ENCODE peak calls at places on chromosome 16, in nine cellular contexts. One of them, this sample, is unnamed.
A peak's percentile ranks its signal among the peaks of the same experiment; 100 is the strongest.

GRCh38 chr16:10001258-10001785 is 180.9 kb downstream of the GRIN2A start:
- DNase-seq in right cardiac atrium: no peak
- DNase-seq in IMR-90: no peak
- DNase-seq in ascending aorta: no peak
- DNase-seq in stomach: no peak
- DNase-seq in SJSA1: no peak
- DNase-seq in astrocyte: no peak
- DNase-seq in cardiac muscle cell: no peak
- DNase-seq in HL-60: no peak
- DNase-seq in this sample: no peak

GRCh38 chr16:69105501-69106361 is at the start of gene HAS3:
- DNase-seq in right cardiac atrium: peak; percentile 75
- DNase-seq in IMR-90: peak; percentile 48
- DNase-seq in ascending aorta: no peak
- DNase-seq in stomach: peak; percentile 65
- DNase-seq in SJSA1: peak; percentile 63
- DNase-seq in astrocyte: peak; percentile 44
- DNase-seq in cardiac muscle cell: peak; percentile 70
- DNase-seq in HL-60: peak; percentile 80
- DNase-seq in this sample: no peak

GRCh38 chr16:81684242-81684837 is 94.8 kb upstream of the PLCG2 start:
- DNase-seq in right cardiac atrium: no peak
- DNase-seq in IMR-90: no peak
- DNase-seq in ascending aorta: no peak
- DNase-seq in stomach: no peak
- DNase-seq in SJSA1: no peak
- DNase-seq in astrocyte: no peak
- DNase-seq in cardiac muscle cell: no peak
- DNase-seq in HL-60: no peak
- DNase-seq in this sample: no peak

GRCh38 chr16:75621170-75621477 is 2.0 kb downstream of the ADAT1 start:
- DNase-seq in right cardiac atrium: no peak
- DNase-seq in IMR-90: peak; percentile 55
- DNase-seq in ascending aorta: no peak
- DNase-seq in stomach: no peak
- DNase-seq in SJSA1: peak; percentile 32
- DNase-seq in astrocyte: no peak
- DNase-seq in cardiac muscle cell: peak; percentile 60
- DNase-seq in HL-60: peak; percentile 22
- DNase-seq in this sample: no peak

GRCh38 chr16:67666032-67666537 is 465 bp downstream of the ENKD1 start:
- DNase-seq in right cardiac atrium: peak; percentile 84
- DNase-seq in IMR-90: no peak
- DNase-seq in ascending aorta: no peak
- DNase-seq in stomach: no peak
- DNase-seq in SJSA1: no peak
- DNase-seq in astrocyte: no peak
- DNase-seq in cardiac muscle cell: peak; percentile 54
- DNase-seq in HL-60: no peak
- DNase-seq in this sample: no peak

GRCh38 chr16:79098897-79099296 is 501.6 kb downstream of the MAF start:
- DNase-seq in right cardiac atrium: no peak
- DNase-seq in IMR-90: no peak
- DNase-seq in ascending aorta: no peak
- DNase-seq in stomach: no peak
- DNase-seq in SJSA1: no peak
- DNase-seq in astrocyte: no peak
- DNase-seq in cardiac muscle cell: no peak
- DNase-seq in HL-60: peak; percentile 45
- DNase-seq in this sample: no peak

GRCh38 chr16:25089346-25089745 is 22.2 kb upstream of the LCMT1 start:
- DNase-seq in right cardiac atrium: no peak
- DNase-seq in IMR-90: no peak
- DNase-seq in ascending aorta: no peak
- DNase-seq in stomach: no peak
- DNase-seq in SJSA1: no peak
- DNase-seq in astrocyte: no peak
- DNase-seq in cardiac muscle cell: no peak
- DNase-seq in HL-60: no peak
- DNase-seq in this sample: no peak

GRCh38 chr16:29662729-29663019 is 373 bp upstream of the SPN start:
- DNase-seq in right cardiac atrium: no peak
- DNase-seq in IMR-90: no peak
- DNase-seq in ascending aorta: no peak
- DNase-seq in stomach: peak; percentile 27
- DNase-seq in SJSA1: no peak
- DNase-seq in astrocyte: no peak
- DNase-seq in cardiac muscle cell: no peak
- DNase-seq in HL-60: peak; percentile 94
- DNase-seq in this sample: no peak

GRCh38 chr16:69276143-69277115 is 34.7 kb upstream of the VPS4A start:
- DNase-seq in right cardiac atrium: peak; percentile 77
- DNase-seq in IMR-90: peak; percentile 98
- DNase-seq in ascending aorta: peak; percentile 16
- DNase-seq in stomach: no peak
- DNase-seq in SJSA1: peak; percentile 60
- DNase-seq in astrocyte: peak; percentile 97
- DNase-seq in cardiac muscle cell: peak; percentile 98
- DNase-seq in HL-60: no peak
- DNase-seq in this sample: no peak

GRCh38 chr16:16019488-16019887 is 70.1 kb downstream of the ABCC1 start:
- DNase-seq in right cardiac atrium: no peak
- DNase-seq in IMR-90: peak; percentile 54
- DNase-seq in ascending aorta: no peak
- DNase-seq in stomach: no peak
- DNase-seq in SJSA1: peak; percentile 91
- DNase-seq in astrocyte: peak; percentile 54
- DNase-seq in cardiac muscle cell: peak; percentile 50
- DNase-seq in HL-60: no peak
- DNase-seq in this sample: no peak

GRCh38 chr16:22770866-22771265 is 43.1 kb upstream of the HS3ST2 start:
- DNase-seq in right cardiac atrium: no peak
- DNase-seq in IMR-90: no peak
- DNase-seq in ascending aorta: no peak
- DNase-seq in stomach: no peak
- DNase-seq in SJSA1: no peak
- DNase-seq in astrocyte: no peak
- DNase-seq in cardiac muscle cell: no peak
- DNase-seq in HL-60: no peak
- DNase-seq in this sample: no peak

GRCh38 chr16:3999890-4000325 is 116.3 kb downstream of the ADCY9 start:
- DNase-seq in right cardiac atrium: no peak
- DNase-seq in IMR-90: peak; percentile 50
- DNase-seq in ascending aorta: no peak
- DNase-seq in stomach: no peak
- DNase-seq in SJSA1: no peak
- DNase-seq in astrocyte: peak; percentile 31
- DNase-seq in cardiac muscle cell: peak; percentile 69
- DNase-seq in HL-60: no peak
- DNase-seq in this sample: no peak

GRCh38 chr16:19858006-19858653 is 26.5 kb downstream of the GPRC5B start:
- DNase-seq in right cardiac atrium: no peak
- DNase-seq in IMR-90: no peak
- DNase-seq in ascending aorta: no peak
- DNase-seq in stomach: no peak
- DNase-seq in SJSA1: no peak
- DNase-seq in astrocyte: peak; percentile 77
- DNase-seq in cardiac muscle cell: peak; percentile 79
- DNase-seq in HL-60: no peak
- DNase-seq in this sample: no peak

GRCh38 chr16:49699718-49700117 is 156.2 kb downstream of the ZNF423 start:
- DNase-seq in right cardiac atrium: peak; percentile 88
- DNase-seq in IMR-90: no peak
- DNase-seq in ascending aorta: no peak
- DNase-seq in stomach: no peak
- DNase-seq in SJSA1: no peak
- DNase-seq in astrocyte: no peak
- DNase-seq in cardiac muscle cell: no peak
- DNase-seq in HL-60: no peak
- DNase-seq in this sample: no peak

GRCh38 chr16:49700222-49700927 is 155.5 kb downstream of the ZNF423 start:
- DNase-seq in right cardiac atrium: peak; percentile 79
- DNase-seq in IMR-90: no peak
- DNase-seq in ascending aorta: no peak
- DNase-seq in stomach: no peak
- DNase-seq in SJSA1: no peak
- DNase-seq in astrocyte: peak; percentile 47
- DNase-seq in cardiac muscle cell: no peak
- DNase-seq in HL-60: no peak
- DNase-seq in this sample: no peak

GRCh38 chr16:49700928-49701685 is 154.8 kb downstream of the ZNF423 start:
- DNase-seq in right cardiac atrium: no peak
- DNase-seq in IMR-90: no peak
- DNase-seq in ascending aorta: no peak
- DNase-seq in stomach: no peak
- DNase-seq in SJSA1: no peak
- DNase-seq in astrocyte: no peak
- DNase-seq in cardiac muscle cell: peak; percentile 90
- DNase-seq in HL-60: no peak
- DNase-seq in this sample: no peak

GRCh38 chr16:49703494-49703893 is 152.4 kb downstream of the ZNF423 start:
- DNase-seq in right cardiac atrium: no peak
- DNase-seq in IMR-90: no peak
- DNase-seq in ascending aorta: no peak
- DNase-seq in stomach: no peak
- DNase-seq in SJSA1: no peak
- DNase-seq in astrocyte: no peak
- DNase-seq in cardiac muscle cell: no peak
- DNase-seq in HL-60: no peak
- DNase-seq in this sample: no peak

GRCh38 chr16:49701867-49702494 is 153.9 kb downstream of the ZNF423 start:
- DNase-seq in right cardiac atrium: peak; percentile 92
- DNase-seq in IMR-90: no peak
- DNase-seq in ascending aorta: peak; percentile 18
- DNase-seq in stomach: no peak
- DNase-seq in SJSA1: no peak
- DNase-seq in astrocyte: peak; percentile 29
- DNase-seq in cardiac muscle cell: peak; percentile 94
- DNase-seq in HL-60: no peak
- DNase-seq in this sample: no peak
- H3K27ac ChIP-seq in right cardiac atrium: no peak overlapping the region
- H3K27ac ChIP-seq in IMR-90: no peak overlapping the region
- H3K27ac ChIP-seq in ascending aorta: peak overlapping the region; percentile 89
- H3K27ac ChIP-seq in stomach: peak overlapping the region; percentile 74
- H3K27ac ChIP-seq in SJSA1: no peak overlapping the region
- H3K27ac ChIP-seq in astrocyte: no peak overlapping the region
- H3K27ac ChIP-seq in cardiac muscle cell: peak overlapping the region; percentile 90
- H3K27ac ChIP-seq in HL-60: no peak overlapping the region
- H3K27ac ChIP-seq in this sample: no peak overlapping the region

GRCh38 chr16:11082108-11082859 is 137.9 kb downstream of the CLEC16A start:
- DNase-seq in right cardiac atrium: no peak
- DNase-seq in IMR-90: no peak
- DNase-seq in ascending aorta: no peak
- DNase-seq in stomach: no peak
- DNase-seq in SJSA1: no peak
- DNase-seq in astrocyte: no peak
- DNase-seq in cardiac muscle cell: no peak
- DNase-seq in HL-60: no peak
- DNase-seq in this sample: no peak
- H3K27ac ChIP-seq in right cardiac atrium: no peak overlapping the region
- H3K27ac ChIP-seq in IMR-90: peak overlapping the region; percentile 24
- H3K27ac ChIP-seq in ascending aorta: no peak overlapping the region
- H3K27ac ChIP-seq in stomach: peak overlapping the region; percentile 79
- H3K27ac ChIP-seq in SJSA1: no peak overlapping the region
- H3K27ac ChIP-seq in astrocyte: no peak overlapping the region
- H3K27ac ChIP-seq in cardiac muscle cell: no peak overlapping the region
- H3K27ac ChIP-seq in HL-60: no peak overlapping the region
- H3K27ac ChIP-seq in this sample: no peak overlapping the region

DNA sequence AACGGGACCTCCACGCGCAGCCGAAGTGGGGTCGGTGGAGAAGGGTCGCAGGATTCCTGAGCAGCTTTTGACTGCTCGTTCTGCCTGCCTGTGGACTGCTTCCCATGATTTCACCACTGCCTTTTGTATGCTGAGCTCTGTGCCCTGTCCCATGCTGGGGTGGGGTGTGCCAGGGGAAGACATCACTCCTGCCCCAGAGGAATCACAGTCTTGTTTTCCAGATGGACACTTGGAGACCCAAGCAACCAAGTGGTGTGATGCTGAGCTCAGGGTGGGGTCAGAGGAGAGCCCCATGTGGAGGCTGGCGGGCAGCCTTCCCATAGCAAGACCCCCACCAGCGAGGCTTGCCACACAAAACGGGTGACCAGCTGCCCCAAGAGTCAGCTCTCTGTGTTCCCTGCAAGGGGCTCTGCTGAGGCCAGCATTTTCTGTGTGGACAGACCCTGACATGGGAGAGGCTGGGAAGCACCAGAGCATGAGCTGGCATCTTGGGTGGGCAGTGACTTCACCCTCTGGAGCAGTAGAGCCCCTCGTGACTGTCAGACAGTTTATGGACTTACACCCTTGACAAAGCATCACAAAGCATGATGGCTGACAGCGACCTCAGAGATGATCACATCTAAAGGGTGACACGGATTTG is 111.9 kb downstream of the GNAO1 start:
- DNase-seq in right cardiac atrium: no peak
- DNase-seq in IMR-90: no peak
- DNase-seq in ascending aorta: no peak
- DNase-seq in stomach: no peak
- DNase-seq in SJSA1: peak; percentile 40
- DNase-seq in astrocyte: no peak
- DNase-seq in cardiac muscle cell: no peak
- DNase-seq in HL-60: no peak
- DNase-seq in this sample: no peak
- H3K27ac ChIP-seq in right cardiac atrium: no peak overlapping the region
- H3K27ac ChIP-seq in IMR-90: no peak overlapping the region
- H3K27ac ChIP-seq in ascending aorta: no peak overlapping the region
- H3K27ac ChIP-seq in stomach: no peak overlapping the region
- H3K27ac ChIP-seq in SJSA1: no peak overlapping the region
- H3K27ac ChIP-seq in astrocyte: no peak overlapping the region
- H3K27ac ChIP-seq in cardiac muscle cell: no peak overlapping the region
- H3K27ac ChIP-seq in HL-60: no peak overlapping the region
- H3K27ac ChIP-seq in this sample: peak overlapping the region; percentile 99

GRCh38 chr16:1324286-1324826 is 9.1 kb upstream of the BAIAP3 start:
- DNase-seq in right cardiac atrium: no peak
- DNase-seq in IMR-90: no peak
- DNase-seq in ascending aorta: no peak
- DNase-seq in stomach: no peak
- DNase-seq in SJSA1: no peak
- DNase-seq in astrocyte: no peak
- DNase-seq in cardiac muscle cell: no peak
- DNase-seq in HL-60: no peak
- DNase-seq in this sample: no peak

GRCh38 chr16:1325261-1325660 is 8.2 kb upstream of the BAIAP3 start:
- DNase-seq in right cardiac atrium: no peak
- DNase-seq in IMR-90: no peak
- DNase-seq in ascending aorta: no peak
- DNase-seq in stomach: no peak
- DNase-seq in SJSA1: no peak
- DNase-seq in astrocyte: no peak
- DNase-seq in cardiac muscle cell: no peak
- DNase-seq in HL-60: no peak
- DNase-seq in this sample: no peak

GRCh38 chr16:1326946-1327618 is 6.4 kb upstream of the BAIAP3 start:
- DNase-seq in right cardiac atrium: no peak
- DNase-seq in IMR-90: no peak
- DNase-seq in ascending aorta: no peak
- DNase-seq in stomach: no peak
- DNase-seq in SJSA1: no peak
- DNase-seq in astrocyte: no peak
- DNase-seq in cardiac muscle cell: no peak
- DNase-seq in HL-60: no peak
- DNase-seq in this sample: no peak

GRCh38 chr16:1326380-1326779 is 7.1 kb upstream of the BAIAP3 start:
- DNase-seq in right cardiac atrium: no peak
- DNase-seq in IMR-90: no peak
- DNase-seq in ascending aorta: no peak
- DNase-seq in stomach: no peak
- DNase-seq in SJSA1: no peak
- DNase-seq in astrocyte: no peak
- DNase-seq in cardiac muscle cell: no peak
- DNase-seq in HL-60: no peak
- DNase-seq in this sample: no peak

GRCh38 chr16:1325673-1326371 is 7.6 kb upstream of the BAIAP3 start:
- DNase-seq in right cardiac atrium: no peak
- DNase-seq in IMR-90: no peak
- DNase-seq in ascending aorta: no peak
- DNase-seq in stomach: no peak
- DNase-seq in SJSA1: no peak
- DNase-seq in astrocyte: no peak
- DNase-seq in cardiac muscle cell: no peak
- DNase-seq in HL-60: no peak
- DNase-seq in this sample: no peak
- H3K27ac ChIP-seq in right cardiac atrium: no peak overlapping the region
- H3K27ac ChIP-seq in IMR-90: no peak overlapping the region
- H3K27ac ChIP-seq in ascending aorta: no peak overlapping the region
- H3K27ac ChIP-seq in stomach: no peak overlapping the region
- H3K27ac ChIP-seq in SJSA1: no peak overlapping the region
- H3K27ac ChIP-seq in astrocyte: no peak overlapping the region
- H3K27ac ChIP-seq in cardiac muscle cell: no peak overlapping the region
- H3K27ac ChIP-seq in HL-60: no peak overlapping the region
- H3K27ac ChIP-seq in this sample: no peak overlapping the region

This sample was measured in substantia nigra.